ENCODE peak calls at places on chromosomes 12 and 14, in five cellular contexts. K, B, T, Z and P are unnamed samples. For H3K4me1 and H3K27me3, the result is how much of the 10 kb centered on the place peaks cover.

GRCh38 chr12:131370791-131371579 is 339.9 kb upstream of the SFSWAP start:
- DNase-seq in B (no peak), T (no peak), K (no peak), Z (no peak), P (no peak)

GRCh38 chr12:109930028-109930800 is 30.1 kb downstream of the TCHP start:
- DNase-seq in T (no peak), Z (no peak), K (no peak), B (no peak), P (no peak)

GRCh38 chr12:26744697-26745440 is 88.1 kb downstream of the ITPR2 start:
- DNase-seq in Z (no peak), T (no peak), B (no peak), K (no peak), P (no peak)

GRCh38 chr14:101004954-101005353 is 101.4 kb upstream of the RTL1 start:
- DNase-seq in B (no peak), T (no peak), K (no peak), Z (peak), P (no peak)

GRCh38 chr14:104187931-104188726 is 49.7 kb downstream of the KIF26A start:
- DNase-seq in T (no peak), Z (no peak), B (no peak), K (peak), P (peak)

GRCh38 chr12:58443273-58443980 is 476.9 kb downstream of the LRIG3 start:
- DNase-seq in K (no peak), Z (no peak), T (no peak), B (peak), P (no peak)

GRCh38 chr14:71416392-71416791 is 509.1 kb downstream of the PCNX1 start:
- DNase-seq in K (no peak), B (no peak), T (no peak), Z (no peak), P (no peak)

GRCh38 chr12:26524862-26525465 is 308.0 kb downstream of the ITPR2 start:
- DNase-seq in T (no peak), B (peak), Z (no peak), K (no peak), P (peak)

GRCh38 chr12:78457951-78458350 is 406.6 kb upstream of the SYT1 start:
- DNase-seq in Z (no peak), K (no peak), T (no peak), B (no peak), P (no peak)

GRCh38 chr12:85627584-85627983 is 208.6 kb downstream of the RASSF9 start:
- DNase-seq in T (no peak), B (peak), K (no peak), Z (no peak), P (no peak)

GRCh38 chr14:86683525-86683924 is 1153.6 kb downstream of the FLRT2 start:
- DNase-seq in T (no peak), B (no peak), Z (no peak), K (no peak), P (no peak)

GRCh38 chr12:12819752-12820311 is 6.7 kb downstream of the DDX47 start:
- DNase-seq in Z (no peak), T (no peak), K (no peak), B (peak), P (no peak)

GRCh38 chr14:66422019-66422946 is 63.9 kb upstream of the CCDC196 start:
- DNase-seq in Z (no peak), B (no peak), K (no peak), T (no peak), P (peak)

GRCh38 chr14:102507026-102507860 is 2.3 kb downstream of the ANKRD9 start:
- DNase-seq in K (peak), Z (no peak), T (no peak), B (no peak), P (no peak)

GRCh38 chr12:25051583-25052190 is 102.8 kb upstream of the BCAT1 start:
- DNase-seq in B (no peak), K (no peak), Z (no peak), T (no peak), P (peak)

GRCh38 chr12:96099986-96100385 is 64.6 kb upstream of the LTA4H start:
- DNase-seq in B (peak), T (no peak), K (no peak), Z (no peak), P (no peak)

GRCh38 chr14:104810316-104810715 is 9.4 kb downstream of the ZBTB42 start:
- DNase-seq in T (no peak), K (no peak), B (no peak), Z (no peak), P (no peak)

GRCh38 chr12:58920102-58920955 is at the start of gene LRIG3:
- DNase-seq in K (peak), Z (peak), B (peak), T (peak), P (peak)

GRCh38 chr12:96880220-96880619 is 26.8 kb upstream of the NEDD1 start:
- DNase-seq in B (no peak), Z (no peak), T (no peak), K (no peak), P (no peak)

GRCh38 chr12:120264086-120264485 is 1.4 kb downstream of the PXN start:
- DNase-seq in K (no peak), B (no peak), Z (no peak), T (peak), P (no peak)

GRCh38 chr14:49497725-49498348 is 88.3 kb downstream of the RPS29 start:
- DNase-seq in T (no peak), K (no peak), Z (no peak), B (peak), P (peak)

GRCh38 chr12:39723831-39724230 is 104.2 kb upstream of the ABCD2 start:
- DNase-seq in K (no peak), Z (no peak), B (no peak), T (no peak), P (no peak)

GRCh38 chr14:105484069-105484996 is 2.4 kb upstream of the CRIP1 start:
- DNase-seq in B (peak), K (peak), Z (no peak), T (no peak), P (no peak)

GRCh38 chr12:19432309-19433170 is 6.8 kb upstream of the AEBP2 start:
- DNase-seq in B (no peak), Z (no peak), K (no peak), T (no peak), P (no peak)

GRCh38 chr14:100423421-100424010 is 100.4 kb downstream of the SLC25A47 start:
- DNase-seq in T (no peak), B (no peak), Z (no peak), K (no peak), P (no peak)

GRCh38 chr12:642633-643477 is 20.4 kb downstream of the NINJ2 start:
- DNase-seq in T (peak), Z (no peak), K (peak), B (peak), P (peak)

GRCh38 chr12:105960319-105961076 is 178.3 kb downstream of the NUAK1 start:
- DNase-seq in K (no peak), T (no peak), Z (no peak), B (peak), P (no peak)

GRCh38 chr12:130633771-130634170 is 82.3 kb downstream of the RIMBP2 start:
- DNase-seq in Z (peak), K (no peak), T (no peak), B (no peak), P (peak)

GRCh38 chr14:41606249-41607118 is at the start of gene LRFN5:
- DNase-seq in B (no peak), K (peak), T (peak), Z (no peak), P (peak)

GRCh38 chr12:53485955-53486729 is 13.1 kb downstream of the MAP3K12 start:
- DNase-seq in K (no peak), B (no peak), T (no peak), Z (no peak), P (no peak)

GRCh38 chr12:96211989-96212388 is 17.8 kb downstream of the ELK3 start:
- DNase-seq in Z (no peak), T (no peak), K (no peak), B (peak), P (no peak)

GRCh38 chr12:78961171-78961570 is 96.6 kb downstream of the SYT1 start:
- DNase-seq in K (no peak), T (no peak), Z (no peak), B (no peak), P (no peak)

GRCh38 chr14:69886843-69887242 is 7.6 kb downstream of the SMOC1 start:
- DNase-seq in B (no peak), Z (no peak), T (no peak), K (no peak), P (no peak)

GRCh38 chr12:49549735-49550710 is 11.2 kb downstream of the KCNH3 start:
- DNase-seq in Z (no peak), B (no peak), K (peak), T (no peak), P (no peak)

GRCh38 chr12:70831538-70831937 is 89.0 kb downstream of the PTPRR start:
- DNase-seq in Z (no peak), B (no peak), K (no peak), T (no peak), P (peak)

GRCh38 chr12:13534242-13534641 is 337.7 kb downstream of the EMP1 start:
- DNase-seq in B (no peak), Z (no peak), K (no peak), T (no peak), P (no peak)

GRCh38 chr12:43760396-43760795 is 1.6 kb downstream of the IRAK4 start:
- DNase-seq in Z (no peak), K (no peak), T (no peak), B (no peak), P (peak)

GRCh38 chr12:21526721-21527345 is 737 bp downstream of the SPX start:
- DNase-seq in Z (no peak), B (peak), T (no peak), K (no peak), P (no peak)

GRCh38 chr12:92814584-92814983 is 111.8 kb downstream of the PLEKHG7 start:
- DNase-seq in T (no peak), K (no peak), B (no peak), Z (no peak), P (no peak)

DNA sequence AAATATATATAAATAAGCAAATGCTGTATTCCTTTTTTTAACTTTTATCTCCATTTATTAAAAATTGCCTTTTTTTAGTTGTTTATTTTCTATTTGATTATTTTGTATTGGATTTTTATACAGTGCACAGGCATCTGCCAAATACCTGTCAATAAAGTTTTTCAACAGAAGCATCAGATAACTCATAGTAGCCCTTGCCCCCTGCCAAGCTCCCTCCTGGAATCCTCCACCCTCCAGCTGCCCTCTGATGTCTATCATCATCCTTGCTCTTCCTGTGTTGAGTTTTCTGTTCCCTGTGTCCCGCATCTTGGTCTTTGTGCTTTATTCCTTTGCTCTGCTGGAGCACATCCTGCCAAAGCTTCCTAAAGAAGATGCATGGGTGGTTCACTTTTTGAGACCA is 16.6 kb downstream of the GLRX5 start:
- DNase-seq in B (no peak), Z (no peak), T (no peak), K (no peak), P (no peak)
- H3K4me1 ChIP-seq in B (under half), Z (under half), T (under half), K (under half), P (under half)

DNA sequence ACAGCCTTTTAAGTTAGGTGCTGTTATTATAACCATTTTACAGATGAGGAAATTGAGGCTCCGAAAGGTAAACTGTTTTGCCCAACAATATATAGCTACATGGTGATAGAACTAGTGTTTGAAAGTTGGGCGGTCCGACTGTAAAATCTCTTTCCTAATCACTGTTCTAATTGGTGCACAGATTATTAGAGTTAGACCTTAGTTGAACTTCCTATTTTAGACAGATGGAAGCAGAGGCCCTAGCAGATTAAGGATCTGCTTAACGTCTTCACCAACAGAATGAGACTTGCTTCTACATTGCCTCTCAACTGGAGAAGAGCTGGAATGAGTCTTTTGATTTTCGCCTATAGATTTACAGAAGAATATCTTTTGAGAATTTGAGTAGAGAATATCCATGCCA is 30.1 kb upstream of the DUSP6 start:
- DNase-seq in B (no peak), Z (no peak), T (no peak), K (no peak), P (no peak)
- H3K27ac ChIP-seq in B (no peak), Z (no peak), T (peak), K (no peak), P (no peak)

GRCh38 chr12:128298091-128298490 is 31.1 kb downstream of the TMEM132C start:
- DNase-seq in B (no peak), K (no peak), Z (no peak), T (no peak), P (no peak)
- H3K27me3 ChIP-seq in B (under half), K (under half), Z (under half), T (under half), P (under half)

GRCh38 chr12:64650762-64651161 is 40.5 kb downstream of the RASSF3 start:
- DNase-seq in Z (no peak), T (no peak), B (peak), K (no peak), P (peak)
- H3K4me1 ChIP-seq in Z (under half), T (under half), B (under half), K (under half), P (under half)

GRCh38 chr12:116799955-116800354 is 61.8 kb downstream of the RNFT2 start:
- DNase-seq in K (no peak), B (no peak), T (no peak), Z (no peak), P (no peak)
- H3K27ac ChIP-seq in K (no peak), B (no peak), T (no peak), Z (no peak), P (no peak)

DNA sequence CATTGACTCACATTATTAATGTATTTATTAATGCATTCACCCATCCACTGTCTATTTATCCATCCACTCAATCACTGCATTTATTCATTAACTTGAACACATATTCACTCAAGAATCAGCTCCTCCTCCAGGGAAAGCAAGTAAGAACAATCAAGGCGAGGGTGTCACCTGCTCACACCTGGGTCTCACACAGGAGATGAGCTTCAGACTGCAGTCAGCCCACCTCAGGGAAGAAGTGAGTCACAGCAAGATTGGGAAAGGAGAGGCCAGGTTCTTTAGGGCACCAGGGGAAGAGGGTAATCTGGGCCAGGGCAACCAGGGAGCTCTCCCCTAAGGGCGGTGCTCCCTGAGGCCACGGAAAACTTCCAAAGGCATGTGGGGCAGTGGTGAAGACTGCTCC is 367.3 kb downstream of the BCL11B start:
- DNase-seq in Z (no peak), T (no peak), B (no peak), K (no peak), P (no peak)
- H3K27me3 ChIP-seq in Z (under half), T (under half), B (under half), K (under half), P (under half)